ENCODE peak calls at places on chromosomes 4 and X, in six cellular contexts. One of them, this sample, is unnamed.

GRCh38 chrX:46649421-46650260 is 76.1 kb downstream of the CHST7 start:
- DNase-seq in NB4: peak
- DNase-seq in neural progenitor cell: peak
- DNase-seq in colonic mucosa: no peak
- DNase-seq in fibroblast of mammary gland: no peak
- DNase-seq in ovary: peak
- DNase-seq in this sample: peak

GRCh38 chrX:2928583-2929434 is at the start of gene ARSD:
- DNase-seq in NB4: peak
- DNase-seq in colonic mucosa: peak
- DNase-seq in ovary: peak
- DNase-seq in fibroblast of mammary gland: peak
- DNase-seq in neural progenitor cell: peak
- DNase-seq in this sample: peak

GRCh38 chr4:113823291-113823659 is 61.7 kb upstream of the CAMK2D start:
- DNase-seq in NB4: peak
- DNase-seq in colonic mucosa: no peak
- DNase-seq in neural progenitor cell: no peak
- DNase-seq in fibroblast of mammary gland: peak
- DNase-seq in ovary: no peak
- DNase-seq in this sample: no peak

GRCh38 chr4:125952631-125953030 is 637.9 kb downstream of the FAT4 start:
- DNase-seq in ovary: no peak
- DNase-seq in fibroblast of mammary gland: no peak
- DNase-seq in NB4: no peak
- DNase-seq in neural progenitor cell: no peak
- DNase-seq in colonic mucosa: no peak
- DNase-seq in this sample: no peak

GRCh38 chrX:136623400-136623799 is 24.6 kb upstream of the CD40LG start:
- DNase-seq in fibroblast of mammary gland: no peak
- DNase-seq in ovary: no peak
- DNase-seq in neural progenitor cell: no peak
- DNase-seq in colonic mucosa: no peak
- DNase-seq in NB4: no peak
- DNase-seq in this sample: no peak

GRCh38 chr4:123415977-123416376 is 19.4 kb downstream of the SPRY1 start:
- DNase-seq in colonic mucosa: no peak
- DNase-seq in fibroblast of mammary gland: no peak
- DNase-seq in neural progenitor cell: no peak
- DNase-seq in ovary: no peak
- DNase-seq in NB4: peak
- DNase-seq in this sample: peak

GRCh38 chr4:138645289-138645688 is 370.3 kb upstream of the NOCT start:
- DNase-seq in NB4: no peak
- DNase-seq in neural progenitor cell: no peak
- DNase-seq in fibroblast of mammary gland: peak
- DNase-seq in colonic mucosa: no peak
- DNase-seq in ovary: no peak
- DNase-seq in this sample: no peak

GRCh38 chr4:75327804-75328512 is 186.2 kb downstream of the RCHY1 start:
- DNase-seq in neural progenitor cell: peak
- DNase-seq in fibroblast of mammary gland: peak
- DNase-seq in ovary: no peak
- DNase-seq in colonic mucosa: no peak
- DNase-seq in NB4: no peak
- DNase-seq in this sample: no peak

GRCh38 chr4:113293043-113293560 is 243.6 kb downstream of the ANK2 start:
- DNase-seq in colonic mucosa: no peak
- DNase-seq in NB4: no peak
- DNase-seq in neural progenitor cell: peak
- DNase-seq in fibroblast of mammary gland: peak
- DNase-seq in ovary: peak
- DNase-seq in this sample: peak

GRCh38 chr4:67892253-67892652 is 8.5 kb upstream of the TMPRSS11D start:
- DNase-seq in ovary: no peak
- DNase-seq in NB4: no peak
- DNase-seq in neural progenitor cell: no peak
- DNase-seq in fibroblast of mammary gland: no peak
- DNase-seq in colonic mucosa: no peak
- DNase-seq in this sample: no peak

GRCh38 chr4:126778348-126778747 is 854.4 kb upstream of the INTU start:
- DNase-seq in colonic mucosa: no peak
- DNase-seq in NB4: peak
- DNase-seq in ovary: no peak
- DNase-seq in neural progenitor cell: no peak
- DNase-seq in fibroblast of mammary gland: peak
- DNase-seq in this sample: no peak

GRCh38 chr4:47451657-47452056 is 11.8 kb downstream of the COMMD8 start:
- DNase-seq in NB4: no peak
- DNase-seq in ovary: no peak
- DNase-seq in neural progenitor cell: no peak
- DNase-seq in colonic mucosa: no peak
- DNase-seq in fibroblast of mammary gland: peak
- DNase-seq in this sample: no peak

GRCh38 chr4:122602277-122603142 is 18.4 kb downstream of the IL21 start:
- DNase-seq in ovary: no peak
- DNase-seq in NB4: peak
- DNase-seq in fibroblast of mammary gland: peak
- DNase-seq in neural progenitor cell: peak
- DNase-seq in colonic mucosa: no peak
- DNase-seq in this sample: peak

GRCh38 chrX:110317079-110317819 is 636 bp downstream of the AMMECR1 start:
- DNase-seq in NB4: peak
- DNase-seq in ovary: peak
- DNase-seq in colonic mucosa: peak
- DNase-seq in neural progenitor cell: peak
- DNase-seq in fibroblast of mammary gland: peak
- DNase-seq in this sample: peak

GRCh38 chr4:956531-957230 is 16.7 kb downstream of the DGKQ start:
- DNase-seq in NB4: no peak
- DNase-seq in fibroblast of mammary gland: no peak
- DNase-seq in ovary: no peak
- DNase-seq in colonic mucosa: no peak
- DNase-seq in neural progenitor cell: no peak
- DNase-seq in this sample: no peak

GRCh38 chr4:120977435-120977997 is 55.0 kb upstream of the PRDM5 start:
- DNase-seq in colonic mucosa: peak
- DNase-seq in ovary: no peak
- DNase-seq in fibroblast of mammary gland: peak
- DNase-seq in NB4: peak
- DNase-seq in neural progenitor cell: peak
- DNase-seq in this sample: no peak

GRCh38 chr4:133157460-133158160 is 8.5 kb downstream of the PCDH10 start:
- DNase-seq in NB4: no peak
- DNase-seq in fibroblast of mammary gland: no peak
- DNase-seq in neural progenitor cell: no peak
- DNase-seq in ovary: no peak
- DNase-seq in colonic mucosa: no peak
- DNase-seq in this sample: no peak

GRCh38 chrX:154516655-154517100 is 646 bp upstream of the FAM3A start:
- DNase-seq in fibroblast of mammary gland: peak
- DNase-seq in NB4: peak
- DNase-seq in colonic mucosa: peak
- DNase-seq in ovary: peak
- DNase-seq in neural progenitor cell: peak
- DNase-seq in this sample: peak

GRCh38 chr4:75477201-75477600 is 37.0 kb downstream of the RCHY1 start:
- DNase-seq in fibroblast of mammary gland: peak
- DNase-seq in colonic mucosa: no peak
- DNase-seq in NB4: no peak
- DNase-seq in ovary: no peak
- DNase-seq in neural progenitor cell: no peak
- DNase-seq in this sample: no peak

GRCh38 chr4:41504167-41504566 is 33.8 kb upstream of the LIMCH1 start:
- DNase-seq in fibroblast of mammary gland: no peak
- DNase-seq in colonic mucosa: no peak
- DNase-seq in NB4: no peak
- DNase-seq in neural progenitor cell: peak
- DNase-seq in ovary: no peak
- DNase-seq in this sample: no peak
- TF ChIP-seq CTCF in fibroblast of mammary gland: no peak
- TF ChIP-seq CTCF in colonic mucosa: no peak
- TF ChIP-seq CTCF in NB4: no peak
- TF ChIP-seq CTCF in neural progenitor cell: no peak
- TF ChIP-seq CTCF in ovary: no peak
- TF ChIP-seq CTCF in this sample: no peak

DNA sequence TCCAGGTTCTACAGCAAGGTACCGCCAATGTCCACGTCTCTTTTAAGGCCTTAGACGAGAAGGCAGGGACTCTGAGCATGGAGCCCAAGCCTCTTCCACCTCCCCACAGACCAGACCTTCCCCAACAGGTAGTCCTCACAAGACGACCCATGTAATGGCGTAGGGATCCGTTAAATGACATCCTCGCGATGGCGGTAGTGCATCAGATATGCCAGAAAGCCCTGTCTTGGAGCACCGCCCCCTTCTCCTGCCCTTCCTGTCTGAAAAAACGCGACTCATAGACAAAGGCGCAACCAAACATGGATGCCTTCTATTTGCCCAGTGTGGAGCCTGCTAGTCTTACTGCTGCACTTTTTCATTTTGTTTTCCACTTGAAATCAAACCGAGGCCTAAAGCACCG is 185.4 kb downstream of the OR13H1 start:
- DNase-seq in colonic mucosa: peak
- DNase-seq in neural progenitor cell: no peak
- DNase-seq in NB4: no peak
- DNase-seq in fibroblast of mammary gland: peak
- DNase-seq in ovary: peak
- DNase-seq in this sample: no peak
- H3K4me3 ChIP-seq in colonic mucosa: peak
- H3K4me3 ChIP-seq in neural progenitor cell: no peak
- H3K4me3 ChIP-seq in NB4: no peak
- H3K4me3 ChIP-seq in fibroblast of mammary gland: peak
- H3K4me3 ChIP-seq in ovary: peak
- H3K4me3 ChIP-seq in this sample: no peak

GRCh38 chrX:50920132-50920531 is 9.6 kb downstream of the BMP15 start:
- DNase-seq in fibroblast of mammary gland: peak
- DNase-seq in neural progenitor cell: peak
- DNase-seq in NB4: no peak
- DNase-seq in ovary: no peak
- DNase-seq in colonic mucosa: no peak
- DNase-seq in this sample: no peak
- TF ChIP-seq CTCF in fibroblast of mammary gland: peak
- TF ChIP-seq CTCF in neural progenitor cell: peak
- TF ChIP-seq CTCF in NB4: no peak
- TF ChIP-seq CTCF in ovary: no peak
- TF ChIP-seq CTCF in colonic mucosa: peak
- TF ChIP-seq CTCF in this sample: peak

GRCh38 chr4:6574747-6575502 is at the start of gene MAN2B2:
- DNase-seq in neural progenitor cell: peak
- DNase-seq in NB4: peak
- DNase-seq in fibroblast of mammary gland: peak
- DNase-seq in ovary: peak
- DNase-seq in colonic mucosa: peak
- DNase-seq in this sample: peak
- H3K4me3 ChIP-seq in neural progenitor cell: peak
- H3K4me3 ChIP-seq in NB4: peak
- H3K4me3 ChIP-seq in fibroblast of mammary gland: peak
- H3K4me3 ChIP-seq in ovary: peak
- H3K4me3 ChIP-seq in colonic mucosa: peak
- H3K4me3 ChIP-seq in this sample: peak

DNA sequence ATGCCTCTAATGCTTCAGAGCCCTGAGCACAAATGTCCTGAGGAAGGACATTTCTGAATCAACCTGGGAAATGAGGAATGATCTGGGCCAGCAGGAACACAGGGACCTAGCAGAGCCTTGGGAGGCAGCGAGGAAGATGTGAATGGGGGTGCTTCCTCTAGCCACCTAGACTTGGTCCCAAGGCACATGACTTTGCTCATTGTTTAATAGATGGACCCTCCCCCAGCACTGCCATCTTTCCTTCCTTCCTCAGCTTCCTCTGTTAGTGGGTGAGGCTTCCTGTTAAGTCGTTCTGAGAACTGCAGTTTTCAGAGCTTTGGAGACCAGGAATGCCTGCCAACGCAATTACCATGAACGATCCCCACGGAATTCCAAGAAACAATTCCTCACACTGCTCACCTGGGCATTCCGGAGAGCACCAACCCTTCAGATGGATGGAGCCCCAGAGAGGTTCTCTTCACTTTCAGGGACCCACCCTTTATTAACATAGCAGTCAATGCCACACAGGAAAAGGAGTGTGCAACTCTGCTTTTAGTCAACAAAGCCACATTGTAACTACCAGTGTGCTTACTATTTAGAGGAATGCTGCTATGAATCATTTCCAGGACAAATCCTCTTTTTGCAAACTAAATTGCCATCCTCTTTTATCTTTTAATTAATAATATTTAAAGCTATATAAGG is 48.5 kb upstream of the STIM2 start:
- DNase-seq in fibroblast of mammary gland: no peak
- DNase-seq in NB4: peak
- DNase-seq in ovary: no peak
- DNase-seq in neural progenitor cell: no peak
- DNase-seq in colonic mucosa: no peak
- DNase-seq in this sample: no peak
- TF ChIP-seq CTCF in fibroblast of mammary gland: no peak
- TF ChIP-seq CTCF in NB4: no peak
- TF ChIP-seq CTCF in ovary: no peak
- TF ChIP-seq CTCF in neural progenitor cell: no peak
- TF ChIP-seq CTCF in colonic mucosa: no peak
- TF ChIP-seq CTCF in this sample: no peak

DNA sequence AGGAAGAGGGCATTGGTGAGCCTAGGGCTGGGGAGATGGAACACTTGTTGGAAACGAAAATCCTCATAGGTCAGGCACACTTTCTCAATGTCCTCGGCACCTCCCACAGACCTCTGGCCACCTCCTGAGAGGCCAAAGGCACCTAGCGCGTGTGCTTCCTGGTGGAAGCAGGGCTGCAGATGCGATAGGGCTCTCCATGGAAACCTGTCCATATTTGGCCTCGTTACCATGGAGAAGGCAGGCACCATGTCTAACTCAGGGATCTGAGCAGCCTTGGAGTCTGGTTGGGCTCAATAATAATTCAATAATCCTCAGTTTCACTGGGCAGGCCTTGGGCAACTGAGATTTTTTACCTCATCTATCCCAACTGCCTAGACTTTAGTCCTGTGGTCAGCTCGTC is 58.3 kb downstream of the RAI2 start:
- DNase-seq in colonic mucosa: no peak
- DNase-seq in NB4: no peak
- DNase-seq in fibroblast of mammary gland: no peak
- DNase-seq in neural progenitor cell: no peak
- DNase-seq in ovary: no peak
- DNase-seq in this sample: no peak
- H3K4me3 ChIP-seq in colonic mucosa: no peak
- H3K4me3 ChIP-seq in NB4: no peak
- H3K4me3 ChIP-seq in fibroblast of mammary gland: no peak
- H3K4me3 ChIP-seq in neural progenitor cell: no peak
- H3K4me3 ChIP-seq in ovary: no peak
- H3K4me3 ChIP-seq in this sample: no peak